ENCODE peak calls at places on chromosomes 6 and 20, in seven cellular contexts. S is T-cell; K is effector memory CD8-positive, alpha-beta T cell; N is NCI-H2171; Q is endothelial cell; C is ELR; O is stimulated activated CD4-positive, alpha-beta T cell treated with anti-CD3 and anti-CD28 coated beads, Interleukin-4, amount 100 ng/mL, for 48 hours. H is an unnamed sample.

GRCh38 chr20:17762243-17762872 is 62.6 kb downstream of the BANF2 start:
- DNase-seq in K (no peak), N (no peak), Q (no peak), C (no peak), O (no peak), S (no peak), H (no peak)

GRCh38 chr6:26022737-26023136 is 60.1 kb downstream of the TRIM38 start:
- DNase-seq in O (no peak), Q (no peak), K (no peak), S (no peak), N (no peak), C (no peak), H (no peak)

GRCh38 chr20:24199493-24199892 is 210.9 kb upstream of the GGTLC1 start:
- DNase-seq in C (no peak), N (peak; percentile 24), K (no peak), Q (no peak), O (no peak), S (no peak), H (no peak)

GRCh38 chr6:115358616-115359015 is 702.1 kb downstream of the FRK start:
- DNase-seq in S (no peak), K (no peak), N (no peak), O (no peak), Q (no peak), C (no peak), H (no peak)

GRCh38 chr20:2865630-2866029 is 7.7 kb upstream of the PTPRA start:
- DNase-seq in C (no peak), K (peak; percentile 51), O (peak; percentile 55), N (no peak), S (no peak), Q (no peak), H (no peak)

GRCh38 chr6:50913105-50913770 is 94.6 kb downstream of the TFAP2B start:
- DNase-seq in N (no peak), K (no peak), S (no peak), O (no peak), Q (no peak), C (no peak), H (no peak)

GRCh38 chr20:31712564-31713311 is 9.9 kb downstream of the BCL2L1 start:
- DNase-seq in K (no peak), O (no peak), N (no peak), Q (no peak), S (no peak), C (peak; percentile 91), H (peak; percentile 67)

GRCh38 chr6:82205793-82206425 is 41.6 kb downstream of the IBTK start:
- DNase-seq in S (no peak), K (no peak), O (no peak), Q (no peak), C (no peak), N (no peak), H (no peak)

GRCh38 chr20:58666702-58667101 is 15.6 kb downstream of the STX16 start:
- DNase-seq in K (no peak), S (no peak), C (no peak), Q (no peak), O (no peak), N (no peak), H (no peak)

GRCh38 chr20:48165401-48165685 is 380.1 kb upstream of the SULF2 start:
- DNase-seq in Q (no peak), N (no peak), O (no peak), K (no peak), C (no peak), S (no peak), H (no peak)

GRCh38 chr20:62405108-62405980 is 1.7 kb downstream of the CABLES2 start:
- DNase-seq in N (no peak), S (no peak), O (no peak), Q (peak; percentile 60), C (peak; percentile 69), K (no peak), H (no peak)